ENCODE peak calls at places on chromosome 6, in seven cellular contexts. D is mucosa of descending colon, H is WERI-Rb-1, U is adrenal gland, K is neural crest cell, S is Calu3, A is body of pancreas. P is an unnamed sample.

GRCh38 chr6:142444800-142445405 is 143.1 kb downstream of the ADGRG6 start:
- DNase-seq in A (no peak), S (no peak), K (no peak), D (no peak), U (no peak), H (no peak), P (no peak)

GRCh38 chr6:135267085-135267484 is 86.0 kb downstream of the MYB start:
- DNase-seq in D (peak; percentile 65), A (no peak), S (peak; percentile 13), U (no peak), K (no peak), H (no peak), P (no peak)

GRCh38 chr6:17542243-17542642 is 57.9 kb upstream of the FAM8A1 start:
- DNase-seq in A (no peak), K (no peak), U (no peak), S (no peak), D (no peak), H (no peak), P (no peak)

GRCh38 chr6:137950581-137950980 is 83.5 kb downstream of the TNFAIP3 start:
- DNase-seq in A (no peak), U (no peak), D (no peak), S (no peak), K (no peak), H (no peak), P (no peak)

GRCh38 chr6:125950293-125950692 is 6.3 kb upstream of the HINT3 start:
- DNase-seq in A (no peak), S (peak; percentile 30), K (no peak), D (no peak), H (no peak), U (no peak), P (no peak)

GRCh38 chr6:154414021-154414813 is 57.6 kb upstream of the IPCEF1 start:
- DNase-seq in D (no peak), H (no peak), U (no peak), S (no peak), K (no peak), A (no peak), P (no peak)

GRCh38 chr6:126312013-126312665 is 27.8 kb upstream of the CENPW start:
- DNase-seq in A (no peak), K (no peak), D (peak; percentile 16), U (no peak), H (peak; percentile 29), S (peak; percentile 26), P (no peak)

GRCh38 chr6:17107768-17108325 is 6.0 kb downstream of the STMND1 start:
- DNase-seq in H (no peak), U (no peak), K (no peak), S (no peak), D (no peak), A (no peak), P (no peak)

DNA sequence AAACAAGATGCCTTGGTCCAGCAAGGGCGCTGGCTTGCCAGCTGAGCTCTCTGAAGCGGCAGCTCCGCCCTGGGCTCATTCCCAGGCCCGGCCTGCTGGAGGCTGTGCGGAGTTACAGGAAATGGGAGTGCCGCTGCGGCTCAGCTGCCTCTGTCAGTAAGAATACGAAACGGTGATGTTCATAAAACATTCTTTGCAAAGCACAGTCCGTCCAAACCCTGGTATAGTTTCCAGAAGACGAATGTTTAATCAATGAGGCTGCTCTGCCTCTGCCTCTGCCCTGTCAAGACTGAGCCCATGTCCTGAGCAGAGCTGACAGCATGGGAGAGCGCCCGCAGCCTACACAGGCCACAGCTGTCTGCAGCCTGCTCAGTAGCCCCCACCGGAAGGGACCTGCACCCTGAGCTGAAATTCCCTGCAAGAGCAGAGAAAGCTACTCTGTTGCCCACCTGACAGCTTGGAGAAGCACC is 153.3 kb upstream of the SNX9 start:
- DNase-seq in U (peak; percentile 74), H (peak; percentile 42), K (peak; percentile 46), S (peak; percentile 53), D (peak; percentile 78), A (peak; percentile 50), P (peak; percentile 62)
- TF ChIP-seq CTCF in U (no peak), H (no peak), K (peak; percentile 32), S (no peak), D (no peak), A (peak; percentile 6), P (no peak)

DNA sequence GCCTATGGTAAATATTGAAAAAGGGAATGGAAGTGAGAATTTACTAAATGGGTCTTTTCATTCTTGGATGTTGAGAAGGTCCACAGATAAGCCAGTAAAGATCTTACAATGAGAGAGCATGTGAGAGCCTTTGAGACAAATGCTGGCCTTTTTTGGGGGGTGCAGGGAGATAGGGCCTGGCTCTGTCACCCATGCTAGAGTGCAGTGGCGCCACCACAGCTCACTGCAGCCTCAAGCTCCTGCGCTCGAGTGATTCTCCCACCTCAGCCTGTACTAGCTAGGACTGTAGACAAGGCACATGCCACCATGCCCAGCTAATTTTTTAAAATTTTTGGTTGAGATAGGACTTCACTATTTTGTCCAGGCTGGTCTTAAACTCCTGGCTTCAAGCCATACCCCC is 63.2 kb upstream of the TMEM181 start:
- DNase-seq in S (no peak), K (no peak), U (no peak), D (no peak), A (no peak), H (no peak), P (no peak)
- TF ChIP-seq CTCF in S (no peak), K (no peak), U (no peak), D (no peak), A (no peak), H (peak; percentile 48), P (no peak)

GRCh38 chr6:42138190-42138589 is 4.2 kb downstream of the C6orf132 start:
- DNase-seq in U (no peak), H (no peak), A (no peak), D (no peak), K (no peak), S (no peak), P (no peak)

GRCh38 chr6:42135722-42136121 is 6.7 kb downstream of the C6orf132 start:
- DNase-seq in H (no peak), D (no peak), A (no peak), K (no peak), U (no peak), S (no peak), P (no peak)

GRCh38 chr6:42137192-42137753 is 5.1 kb downstream of the C6orf132 start:
- DNase-seq in S (peak; percentile 69), U (no peak), K (no peak), H (no peak), A (peak; percentile 64), D (peak; percentile 73), P (no peak)

GRCh38 chr6:42135161-42135560 is 7.3 kb downstream of the C6orf132 start:
- DNase-seq in U (no peak), K (no peak), A (no peak), D (no peak), S (no peak), H (no peak), P (no peak)

GRCh38 chr6:42136508-42137191 is 5.8 kb downstream of the C6orf132 start:
- DNase-seq in U (no peak), S (peak; percentile 64), A (no peak), D (no peak), H (peak; percentile 83), K (peak; percentile 26), P (peak; percentile 67)
- TF ChIP-seq CTCF in U (no peak), S (peak; percentile 36), A (no peak), D (no peak), H (peak; percentile 79), K (peak; percentile 53), P (peak; percentile 57)

DNA sequence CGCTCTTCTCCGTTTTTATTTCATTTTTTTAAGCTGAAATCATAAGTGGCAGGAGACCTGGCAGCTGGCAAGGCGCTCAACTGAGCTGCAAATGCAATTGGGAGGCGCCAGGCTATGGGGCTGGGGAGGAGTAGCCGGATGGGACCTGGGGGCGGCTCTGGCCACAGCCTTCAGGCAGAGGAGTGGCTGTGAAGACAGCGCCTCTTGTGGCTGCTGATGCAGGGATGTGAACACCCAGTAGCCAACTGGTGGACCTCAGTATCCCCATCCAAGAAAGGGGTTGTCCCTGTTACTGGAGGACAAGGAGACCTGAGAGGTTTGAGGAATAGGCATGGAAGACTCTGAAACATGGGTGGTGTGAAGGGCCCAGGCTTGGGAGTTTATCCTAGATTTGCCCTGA is 12.6 kb downstream of the KCNK17 start:
- DNase-seq in H (peak; percentile 49), K (peak; percentile 6), U (no peak), D (no peak), A (no peak), S (no peak), P (peak; percentile 52)
- TF ChIP-seq CTCF in H (peak; percentile 66), K (peak; percentile 42), U (no peak), D (no peak), A (no peak), S (no peak), P (peak; percentile 46)

GRCh38 chr6:63671098-63671754 is 35.6 kb downstream of the PHF3 start:
- DNase-seq in K (no peak), D (no peak), S (no peak), A (no peak), U (no peak), H (no peak), P (no peak)
- TF ChIP-seq CTCF in K (no peak), D (no peak), S (no peak), A (no peak), U (no peak), H (no peak), P (no peak)

DNA sequence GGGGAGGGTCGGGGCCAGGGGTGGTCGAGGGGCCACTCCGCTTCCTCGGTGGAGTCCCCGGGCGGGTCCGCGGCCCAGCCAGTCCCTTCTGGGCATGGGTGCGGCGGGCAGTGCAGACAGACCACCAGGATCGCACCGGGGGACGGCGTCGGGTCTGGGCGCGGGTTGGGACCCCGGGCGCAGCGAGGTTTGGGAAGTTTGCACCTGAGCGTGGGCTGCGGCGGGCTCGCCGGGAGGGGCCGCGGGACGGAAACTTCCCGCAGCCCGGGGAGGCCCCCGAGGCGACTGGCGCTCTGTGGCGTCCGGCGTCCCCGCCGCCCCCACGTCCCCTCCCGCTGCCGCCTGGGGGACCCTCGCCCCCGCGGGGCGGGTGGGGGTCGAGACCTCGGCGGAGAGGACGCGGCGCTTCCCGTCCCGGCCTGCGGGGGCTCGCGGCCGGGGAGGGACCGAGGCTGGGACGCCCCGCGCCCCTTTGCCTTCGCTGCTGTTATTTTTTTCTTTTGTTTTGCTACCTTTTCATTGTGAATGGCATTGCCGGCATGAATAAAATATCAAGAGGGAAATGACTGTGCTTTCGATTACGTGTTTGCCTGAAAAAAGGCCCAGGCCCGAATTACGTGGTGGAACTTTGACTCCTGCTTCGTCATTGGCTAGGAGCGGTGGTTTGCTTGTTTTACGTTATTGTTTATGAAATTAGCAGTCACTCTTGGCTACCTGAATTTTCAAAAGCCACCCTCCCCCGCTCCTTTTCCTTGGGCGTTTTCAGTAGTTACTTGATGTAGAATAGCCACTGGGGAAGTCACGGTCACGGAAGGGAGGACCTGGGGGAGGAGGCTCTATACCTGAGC is 701 bp downstream of the SNX9 start:
- DNase-seq in U (peak; percentile 70), A (peak; percentile 68), K (peak; percentile 29), S (peak; percentile 20), H (peak; percentile 18), D (peak; percentile 79), P (peak; percentile 40)
- TF ChIP-seq CTCF in U (no peak), A (no peak), K (peak; percentile 42), S (no peak), H (no peak), D (peak; percentile 5), P (peak; percentile 25)

P was measured in glutamatergic neuron.